ENCODE peak calls at places on chromosomes 1 and 21, in seven cellular contexts. N, P, A, R, E, L and G are unnamed samples.

GRCh38 chr1:83593073-83593472 is 405.9 kb downstream of the TTLL7 start:
- DNase-seq in A (no peak), L (no peak), N (no peak), P (peak; percentile 33), R (no peak), E (no peak), G (no peak)

GRCh38 chr1:64215576-64215975 is 12.2 kb downstream of the UBE2U start:
- DNase-seq in L (no peak), A (no peak), N (no peak), R (no peak), P (no peak), E (no peak), G (no peak)

GRCh38 chr1:1043411-1043810 is 23.5 kb downstream of the AGRN start:
- DNase-seq in R (no peak), L (no peak), E (no peak), A (no peak), P (no peak), N (no peak), G (no peak)

GRCh38 chr1:62355095-62355494 is 35.9 kb upstream of the KANK4 start:
- DNase-seq in N (no peak), L (no peak), A (peak; percentile 65), P (no peak), E (peak; percentile 41), R (no peak), G (no peak)

GRCh38 chr1:20725189-20726106 is 7.1 kb downstream of the SH2D5 start:
- DNase-seq in E (peak; percentile 58), A (peak; percentile 25), R (peak; percentile 37), L (peak; percentile 66), N (peak; percentile 30), P (no peak), G (no peak)

GRCh38 chr1:30358510-30358909 is 364.9 kb downstream of the MATN1 start:
- DNase-seq in N (no peak), A (no peak), R (no peak), E (no peak), L (no peak), P (no peak), G (no peak)

GRCh38 chr1:29592731-29593130 is 356.4 kb downstream of the PTPRU start:
- DNase-seq in L (no peak), R (no peak), N (no peak), E (no peak), P (peak; percentile 27), A (no peak), G (no peak)

GRCh38 chr1:58206749-58207148 is 339.8 kb downstream of the OMA1 start:
- DNase-seq in N (no peak), P (no peak), R (no peak), L (no peak), A (no peak), E (no peak), G (no peak)

GRCh38 chr1:151443846-151444790 is 15.2 kb downstream of the POGZ start:
- DNase-seq in L (peak; percentile 87), R (no peak), N (peak; percentile 89), P (peak; percentile 46), E (peak; percentile 98), A (peak; percentile 77), G (peak; percentile 35)

GRCh38 chr1:97693601-97694000 is 227.2 kb downstream of the DPYD start:
- DNase-seq in R (no peak), P (no peak), L (peak; percentile 16), A (no peak), N (no peak), E (no peak), G (no peak)

GRCh38 chr1:244065960-244066388 is 14.9 kb downstream of the ZBTB18 start:
- DNase-seq in L (peak; percentile 45), E (peak; percentile 36), A (no peak), P (no peak), R (no peak), N (peak; percentile 94), G (no peak)

GRCh38 chr1:20634065-20634593 is 871 bp downstream of the PINK1 start:
- DNase-seq in N (no peak), A (no peak), L (no peak), R (no peak), P (no peak), E (no peak), G (no peak)

GRCh38 chr21:15309721-15310120 is 244.9 kb upstream of the NRIP1 start:
- DNase-seq in A (no peak), N (peak; percentile 59), E (no peak), R (no peak), P (no peak), L (no peak), G (no peak)

DNA sequence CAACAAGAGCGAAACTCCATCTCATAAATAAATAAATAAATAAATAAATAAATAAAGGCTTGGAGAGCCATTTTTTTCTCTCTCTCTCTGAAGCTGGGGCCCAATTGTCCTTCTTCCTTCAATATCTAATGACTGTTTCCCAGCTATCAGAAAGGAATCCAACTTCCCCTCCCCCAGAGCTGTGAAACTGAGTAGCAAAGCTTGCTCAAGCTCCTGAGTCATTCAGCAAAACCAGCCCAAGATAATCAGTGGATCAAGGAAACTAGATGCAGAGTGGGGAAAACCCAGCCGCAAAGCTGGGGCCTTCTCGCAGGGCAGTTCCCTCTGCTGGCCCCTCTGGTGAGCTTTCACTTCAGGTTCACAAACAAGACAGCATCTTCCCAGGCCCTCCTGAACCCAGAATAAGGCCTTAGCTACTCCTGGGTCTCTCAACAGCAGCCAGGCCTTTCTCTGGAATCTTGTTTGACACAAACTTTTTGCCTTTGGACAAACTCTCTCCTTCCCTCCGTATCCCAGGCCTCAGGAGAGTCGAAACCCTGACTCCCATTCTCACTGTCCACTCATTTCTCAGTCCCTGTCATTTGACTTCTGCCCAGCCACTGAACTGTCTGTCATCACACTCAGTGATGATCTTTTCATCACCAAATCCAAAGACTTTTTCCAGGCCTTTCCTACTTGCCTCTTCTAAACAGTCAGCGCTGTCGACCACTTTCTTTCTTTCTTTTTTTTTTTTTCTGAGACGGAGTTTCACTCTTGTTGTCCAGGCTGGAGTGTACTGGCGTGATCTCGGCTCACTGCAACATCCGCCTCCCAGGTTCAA is 18.0 kb upstream of the PTP4A2 start:
- DNase-seq in N (peak; percentile 100), P (peak; percentile 40), L (peak; percentile 99), A (no peak), R (no peak), E (peak; percentile 98), G (no peak)
- TF ChIP-seq CTCF in N (peak; percentile 59), P (no peak), L (peak; percentile 70), A (peak; percentile 47), R (no peak), E (peak; percentile 48), G (no peak)

GRCh38 chr1:19033516-19033840 is 77.0 kb upstream of the IFFO2 start:
- DNase-seq in E (peak; percentile 18), A (no peak), R (peak; percentile 22), L (no peak), N (no peak), P (peak; percentile 5), G (no peak)

GRCh38 chr1:19033926-19034680 is 77.6 kb upstream of the IFFO2 start:
- DNase-seq in A (no peak), R (peak; percentile 27), E (peak; percentile 97), L (peak; percentile 19), P (peak; percentile 8), N (no peak), G (no peak)

GRCh38 chr1:19034721-19035120 is 78.2 kb upstream of the IFFO2 start:
- DNase-seq in N (no peak), A (no peak), R (peak; percentile 32), P (peak; percentile 6), E (no peak), L (no peak), G (no peak)

GRCh38 chr1:19032413-19032695 is 75.9 kb upstream of the IFFO2 start:
- DNase-seq in A (no peak), N (no peak), L (no peak), P (no peak), R (no peak), E (no peak), G (no peak)

GRCh38 chr1:19032701-19033515 is 76.4 kb upstream of the IFFO2 start:
- DNase-seq in P (peak; percentile 11), A (no peak), E (no peak), R (peak; percentile 11), N (no peak), L (no peak), G (no peak)
- TF ChIP-seq CTCF in P (no peak), A (no peak), E (no peak), R (no peak), N (no peak), L (no peak), G (no peak)

DNA sequence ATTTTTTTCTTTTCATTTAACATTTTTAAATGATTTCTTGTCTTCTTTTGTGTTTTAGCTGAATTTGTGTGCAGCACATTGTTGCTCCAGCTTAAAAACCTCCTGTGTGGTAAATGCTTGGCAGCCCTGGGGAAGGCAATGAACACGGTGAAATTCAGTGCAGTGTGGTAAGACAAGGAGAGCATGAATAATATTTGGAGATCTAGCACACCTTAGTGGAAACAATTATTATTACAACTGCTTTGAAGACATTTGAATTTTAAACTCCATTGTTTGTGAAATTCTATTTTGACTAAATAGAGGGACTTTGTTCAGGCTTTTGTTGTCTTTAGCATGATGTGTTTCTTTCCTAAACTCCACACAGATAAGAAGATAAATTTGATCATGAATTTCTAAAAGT is 242.6 kb upstream of the CXADR start:
- DNase-seq in A (peak; percentile 48), P (no peak), E (peak; percentile 49), R (no peak), N (peak; percentile 80), L (peak; percentile 32), G (no peak)
- TF ChIP-seq CTCF in A (peak; percentile 43), P (no peak), E (peak; percentile 62), R (peak; percentile 56), N (peak; percentile 18), L (peak; percentile 68), G (peak; percentile 34)

GRCh38 chr1:211631168-211631567 is 44.3 kb downstream of the NEK2 start:
- DNase-seq in R (no peak), L (no peak), E (no peak), P (no peak), N (no peak), A (no peak), G (no peak)

GRCh38 chr1:211632117-211632807 is 43.2 kb downstream of the NEK2 start:
- DNase-seq in N (no peak), P (no peak), E (no peak), A (no peak), L (no peak), R (no peak), G (no peak)

GRCh38 chr1:211632808-211633522 is 42.5 kb downstream of the NEK2 start:
- DNase-seq in P (no peak), R (no peak), L (no peak), E (peak; percentile 35), N (peak; percentile 80), A (no peak), G (no peak)

GRCh38 chr1:211628446-211628845 is 47.0 kb downstream of the NEK2 start:
- DNase-seq in R (no peak), N (no peak), L (no peak), E (no peak), A (no peak), P (no peak), G (no peak)

DNA sequence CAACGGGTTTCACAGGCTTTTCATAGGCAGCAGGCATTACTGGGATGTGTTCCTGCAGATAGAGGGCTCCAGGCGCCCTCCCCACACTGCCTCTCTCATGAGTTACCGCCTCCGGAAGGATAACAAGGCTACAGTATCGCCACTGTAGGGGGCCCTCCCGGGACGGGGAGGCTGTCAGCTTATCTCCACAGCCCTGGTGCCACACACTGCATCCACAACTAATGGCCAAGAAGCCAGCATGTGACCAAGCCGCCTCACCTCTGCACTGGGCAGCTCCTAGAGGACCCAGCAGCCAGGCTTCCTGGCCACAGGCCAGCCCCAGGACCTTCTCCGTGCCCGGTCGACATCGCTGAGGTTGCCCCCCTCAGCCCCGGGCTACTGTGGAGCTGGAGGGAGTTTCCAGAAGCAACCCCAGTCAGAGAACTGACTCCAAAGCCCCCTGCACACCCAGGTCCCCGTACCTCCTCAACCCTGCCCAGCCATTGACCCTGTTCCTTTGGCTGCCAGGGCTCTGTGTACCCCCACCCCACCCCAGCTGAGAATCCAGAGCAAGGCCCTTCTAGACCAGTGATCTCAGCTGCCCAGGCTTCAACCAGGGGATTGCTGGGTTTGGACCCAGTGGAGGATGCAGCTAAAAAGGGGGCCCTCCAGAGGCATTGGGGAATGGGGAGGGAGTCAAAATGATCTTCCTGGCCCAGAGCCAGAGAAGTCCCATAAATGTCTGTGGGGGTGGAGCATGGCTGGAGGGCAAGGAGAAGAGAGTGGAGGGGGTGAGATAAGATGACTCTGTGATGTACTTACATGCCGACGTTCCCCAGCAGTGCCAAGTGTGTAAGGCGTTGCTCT is 45.0 kb downstream of the NEK2 start:
- DNase-seq in L (no peak), E (no peak), N (peak; percentile 66), P (peak; percentile 43), A (peak; percentile 51), R (no peak), G (no peak)
- TF ChIP-seq CTCF in L (no peak), E (no peak), N (peak; percentile 18), P (no peak), A (no peak), R (no peak), G (no peak)